ENCODE peak calls at places on chromosomes 12 and 14, in seven cellular contexts. S, Y, X, Q, L, B and O are unnamed samples.
A peak's percentile ranks its signal among the peaks of the same experiment; 100 is the strongest.

GRCh38 chr12:26748412-26748740 is 84.6 kb downstream of the ITPR2 start:
- DNase-seq in L (no peak), B (no peak), X (no peak), Y (no peak), Q (no peak), S (no peak), O (no peak)

GRCh38 chr14:58572092-58572853 is 65.5 kb upstream of the DACT1 start:
- DNase-seq in S (peak; percentile 53), Y (no peak), X (peak; percentile 42), L (no peak), Q (peak; percentile 70), B (no peak), O (no peak)

GRCh38 chr12:89504560-89505346 is 19.8 kb downstream of the GALNT4 start:
- DNase-seq in X (no peak), L (no peak), S (no peak), Q (no peak), Y (no peak), B (no peak), O (no peak)

GRCh38 chr12:7970475-7971252 is 34.7 kb upstream of the SLC2A3 start:
- DNase-seq in L (peak; percentile 88), Y (peak; percentile 96), S (peak; percentile 92), B (peak; percentile 33), Q (peak; percentile 89), X (peak; percentile 83), O (peak; percentile 63)

GRCh38 chr14:41362134-41362533 is 244.5 kb upstream of the LRFN5 start:
- DNase-seq in X (no peak), Q (no peak), L (no peak), B (no peak), S (no peak), Y (no peak), O (no peak)

GRCh38 chr14:69879175-69880047 is at the start of gene SMOC1:
- DNase-seq in Q (no peak), B (no peak), Y (no peak), S (peak; percentile 27), L (no peak), X (no peak), O (peak; percentile 35)

GRCh38 chr12:49027846-49028245 is 9.3 kb upstream of the PRKAG1 start:
- DNase-seq in Q (no peak), S (no peak), B (no peak), L (no peak), Y (no peak), X (no peak), O (peak; percentile 3)

GRCh38 chr12:19186722-19187661 is 57.5 kb downstream of the PLEKHA5 start:
- DNase-seq in Q (no peak), B (peak; percentile 74), S (no peak), Y (no peak), L (no peak), X (no peak), O (no peak)

GRCh38 chr12:88876867-88877266 is 296.6 kb upstream of the KITLG start:
- DNase-seq in S (no peak), Y (no peak), Q (no peak), L (no peak), B (no peak), X (no peak), O (no peak)

GRCh38 chr14:70086685-70087379 is 101.9 kb downstream of the SLC8A3 start:
- DNase-seq in Y (no peak), B (peak; percentile 8), S (peak; percentile 7), X (no peak), Q (no peak), L (no peak), O (no peak)

GRCh38 chr14:52641745-52642144 is 53.6 kb downstream of the ERO1A start:
- DNase-seq in X (no peak), S (no peak), Y (no peak), Q (no peak), L (no peak), B (no peak), O (no peak)

GRCh38 chr12:132945806-132946506 is 10.2 kb downstream of the ZNF605 start:
- DNase-seq in X (no peak), L (no peak), Y (no peak), B (no peak), S (no peak), Q (no peak), O (no peak)

GRCh38 chr12:112530941-112531340 is 112.2 kb downstream of the PTPN11 start:
- DNase-seq in S (no peak), Y (no peak), B (no peak), L (no peak), Q (no peak), X (no peak), O (no peak)

GRCh38 chr14:86243158-86243557 is 713.2 kb downstream of the FLRT2 start:
- DNase-seq in B (peak; percentile 59), S (no peak), Q (no peak), X (no peak), Y (no peak), L (no peak), O (peak; percentile 2)

GRCh38 chr14:59484611-59485174 is 376 bp downstream of the JKAMP start:
- DNase-seq in X (no peak), L (no peak), B (no peak), Y (no peak), Q (no peak), S (no peak), O (peak; percentile 30)

GRCh38 chr14:40679256-40679655 is 927.4 kb upstream of the LRFN5 start:
- DNase-seq in X (no peak), L (no peak), B (no peak), Q (no peak), Y (no peak), S (no peak), O (no peak)

GRCh38 chr14:34981743-34982420 is 910 bp upstream of the SRP54 start:
- DNase-seq in Y (no peak), S (peak; percentile 41), Q (peak; percentile 14), B (peak; percentile 71), X (peak; percentile 16), L (no peak), O (no peak)

GRCh38 chr14:23047042-23047634 is 5.1 kb downstream of the PSMB11 start:
- DNase-seq in L (no peak), Y (no peak), B (no peak), S (no peak), X (no peak), Q (no peak), O (no peak)

GRCh38 chr12:114936148-114937099 is 252.4 kb upstream of the TBX3 start:
- DNase-seq in S (no peak), Q (no peak), L (no peak), B (no peak), X (no peak), Y (no peak), O (no peak)

GRCh38 chr14:93430889-93431670 is at the start of gene UNC79:
- DNase-seq in S (no peak), X (no peak), B (no peak), L (no peak), Y (no peak), Q (no peak), O (no peak)

GRCh38 chr14:51805541-51805940 is 54.9 kb upstream of the GNG2 start:
- DNase-seq in L (no peak), B (no peak), X (no peak), Y (no peak), S (no peak), Q (no peak), O (no peak)

GRCh38 chr14:105307052-105307727 is 6.4 kb upstream of the BRF1 start:
- DNase-seq in L (no peak), X (no peak), Y (no peak), Q (no peak), S (no peak), B (no peak), O (no peak)